ENCODE peak calls at places on chromosomes 4 and X, in six cellular contexts. I is K562, O is HepG2, V is HCT116, J is H1, Q is GM12878. W is an unnamed sample.

GRCh38 chr4:74996996-74997395 is 64.1 kb downstream of the PARM1 start:
- DNase-seq in I (no peak), O (no peak), V (no peak), J (no peak), Q (no peak), W (no peak)

GRCh38 chrX:47232197-47232802 is 509 bp upstream of the USP11 start:
- DNase-seq in I (no peak), O (no peak), V (no peak), J (no peak), Q (no peak), W (no peak)

GRCh38 chrX:106874075-106874474 is 29.1 kb downstream of the RIPPLY1 start:
- DNase-seq in I (peak), O (peak), V (no peak), J (no peak), Q (no peak), W (no peak)

GRCh38 chr4:101304916-101305315 is 42.4 kb downstream of the PPP3CA start:
- DNase-seq in I (no peak), O (peak), V (no peak), J (no peak), Q (no peak), W (no peak)

GRCh38 chr4:180832086-180832485 is 1411.1 kb upstream of the TENM3 start:
- DNase-seq in I (no peak), O (no peak), V (no peak), J (no peak), Q (no peak), W (no peak)

GRCh38 chrX:34880656-34881055 is 61.9 kb upstream of the FAM47B start:
- DNase-seq in I (no peak), O (no peak), V (no peak), J (no peak), Q (no peak), W (no peak)

GRCh38 chr4:89296871-89297270 is 10.7 kb downstream of the GPRIN3 start:
- DNase-seq in I (no peak), O (no peak), V (no peak), J (no peak), Q (no peak), W (no peak)

GRCh38 chrX:79369871-79370270 is 2.7 kb upstream of the ITM2A start:
- DNase-seq in I (no peak), O (no peak), V (no peak), J (no peak), Q (no peak), W (no peak)

GRCh38 chrX:128458888-128459287 is 406.7 kb upstream of the ACTRT1 start:
- DNase-seq in I (no peak), O (no peak), V (no peak), J (no peak), Q (no peak), W (no peak)

GRCh38 chr4:181711387-181711786 is 531.8 kb upstream of the TENM3 start:
- DNase-seq in I (no peak), O (no peak), V (no peak), J (no peak), Q (no peak), W (no peak)

GRCh38 chrX:154370300-154370881 is 4.0 kb downstream of the FLNA start:
- DNase-seq in I (peak), O (no peak), V (no peak), J (no peak), Q (no peak), W (no peak)

GRCh38 chr4:41734366-41734765 is 14.2 kb downstream of the PHOX2B start:
- DNase-seq in I (no peak), O (no peak), V (no peak), J (no peak), Q (no peak), W (no peak)

GRCh38 chr4:23237771-23238170 is 545.0 kb downstream of the GBA3 start:
- DNase-seq in I (no peak), O (no peak), V (no peak), J (no peak), Q (no peak), W (no peak)

GRCh38 chrX:153984351-153985178 is 12.0 kb downstream of the TMEM187 start:
- DNase-seq in I (no peak), O (no peak), V (no peak), J (no peak), Q (no peak), W (no peak)

GRCh38 chrX:8748855-8749254 is 16.9 kb upstream of the ANOS1 start:
- DNase-seq in I (peak), O (no peak), V (no peak), J (no peak), Q (no peak), W (no peak)

GRCh38 chr4:8188085-8188484 is 11.0 kb upstream of the SH3TC1 start:
- DNase-seq in I (no peak), O (no peak), V (no peak), J (no peak), Q (no peak), W (no peak)

GRCh38 chr4:16032871-16033505 is 50.8 kb downstream of the PROM1 start:
- DNase-seq in I (no peak), O (no peak), V (no peak), J (no peak), Q (no peak), W (no peak)

GRCh38 chrX:13691845-13692334 is 3.0 kb downstream of the RAB9A start:
- DNase-seq in I (peak), O (peak), V (no peak), J (no peak), Q (no peak), W (no peak)

GRCh38 chrX:13688384-13688771 is 550 bp upstream of the RAB9A start:
- DNase-seq in I (peak), O (no peak), V (no peak), J (no peak), Q (no peak), W (no peak)

GRCh38 chrX:13688772-13689518 is at the start of gene RAB9A:
- DNase-seq in I (peak), O (peak), V (peak), J (peak), Q (no peak), W (peak)

GRCh38 chrX:13690836-13691235 is 1.9 kb downstream of the RAB9A start:
- DNase-seq in I (no peak), O (no peak), V (no peak), J (no peak), Q (no peak), W (no peak)

GRCh38 chrX:13689519-13690211 is 737 bp downstream of the RAB9A start:
- DNase-seq in I (no peak), O (no peak), V (no peak), J (no peak), Q (no peak), W (no peak)
- TF ChIP-seq ZNF274 in I (no peak), O (no peak), V (no peak), J (no peak), Q (no peak), W (no peak)

GRCh38 chr4:59570850-59571476 is 1629.2 kb upstream of the ADGRL3 start:
- DNase-seq in I (no peak), O (no peak), V (no peak), J (no peak), Q (peak), W (no peak)

DNA sequence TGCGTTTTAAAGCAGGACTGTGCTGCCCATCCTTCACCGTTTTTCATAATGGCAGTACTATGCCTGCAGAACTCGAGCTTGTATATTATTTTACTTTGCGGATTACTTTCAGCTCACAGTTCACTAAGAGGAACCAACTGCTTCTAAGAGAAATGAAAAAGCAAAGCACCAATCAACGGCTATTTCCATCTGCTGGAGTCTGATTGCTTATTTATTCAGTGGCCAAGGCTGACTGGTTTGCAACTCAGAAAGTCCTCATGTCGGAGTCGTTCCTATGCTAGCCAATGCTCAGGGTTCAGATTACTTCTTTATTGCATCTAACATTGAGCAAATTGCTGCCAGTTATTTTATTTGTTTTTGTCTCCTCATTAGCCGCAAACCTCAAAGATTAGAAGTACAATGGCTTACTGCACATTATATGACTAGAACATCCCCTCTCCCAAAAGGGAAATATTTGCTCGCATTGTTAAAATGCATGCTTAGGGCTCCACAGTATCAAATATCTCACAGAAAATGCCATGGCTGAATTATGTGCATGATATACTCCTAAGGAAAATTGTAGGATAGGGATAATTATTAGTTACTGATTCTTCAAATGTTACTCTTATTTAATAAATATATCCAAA is 1628.2 kb upstream of the ADGRL3 start:
- DNase-seq in I (no peak), O (no peak), V (no peak), J (no peak), Q (no peak), W (no peak)
- TF ChIP-seq YY1 in I (no peak), O (no peak), V (no peak), J (no peak), Q (no peak), W (no peak)

DNA sequence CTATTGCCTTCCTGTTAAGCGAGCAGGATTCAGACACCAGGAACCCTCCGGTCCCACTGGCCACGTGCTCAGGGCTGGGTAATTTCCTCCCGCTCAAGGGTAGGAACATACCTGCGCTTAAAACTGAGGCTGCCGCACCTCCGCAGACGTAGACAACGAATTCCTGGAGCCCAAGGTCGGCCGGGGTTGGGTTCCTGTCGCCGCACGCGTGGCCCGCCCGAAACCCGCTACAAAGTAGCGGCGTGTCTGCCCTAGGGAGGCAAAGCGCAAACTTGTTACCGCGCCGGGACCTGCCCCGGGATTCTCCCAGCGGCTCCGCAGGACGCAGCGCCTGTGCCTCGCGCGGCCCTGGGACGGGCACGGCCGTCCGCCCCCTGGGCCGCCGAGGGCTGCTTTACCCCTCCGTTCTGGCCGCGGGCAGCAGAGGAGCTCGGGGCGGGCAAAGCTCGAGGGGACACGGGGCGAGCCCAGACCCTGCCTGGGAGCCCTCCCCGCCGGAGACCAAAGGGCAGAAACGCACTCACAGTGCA is 341 bp downstream of the ERVMER34-1 start:
- DNase-seq in I (no peak), O (no peak), V (peak), J (peak), Q (no peak), W (no peak)
- TF ChIP-seq ZNF274 in I (no peak), O (no peak), V (no peak), J (no peak), Q (no peak), W (no peak)

GRCh38 chrX:87468941-87469340 is 48.7 kb upstream of the KLHL4 start:
- DNase-seq in I (no peak), O (no peak), V (no peak), J (no peak), Q (no peak), W (no peak)
- TF ChIP-seq YY1 in I (no peak), O (no peak), V (no peak), J (no peak), Q (no peak), W (no peak)

GRCh38 chr4:88041626-88042025 is 34.2 kb downstream of the PKD2 start:
- DNase-seq in I (no peak), O (peak), V (no peak), J (no peak), Q (no peak), W (no peak)

GRCh38 chr4:88037936-88038335 is 30.5 kb downstream of the PKD2 start:
- DNase-seq in I (no peak), O (no peak), V (no peak), J (no peak), Q (no peak), W (no peak)

GRCh38 chr4:88043001-88043400 is 35.6 kb downstream of the PKD2 start:
- DNase-seq in I (no peak), O (no peak), V (no peak), J (no peak), Q (no peak), W (no peak)

GRCh38 chr4:88043586-88044340 is 36.3 kb downstream of the PKD2 start:
- DNase-seq in I (no peak), O (no peak), V (no peak), J (no peak), Q (no peak), W (no peak)

DNA sequence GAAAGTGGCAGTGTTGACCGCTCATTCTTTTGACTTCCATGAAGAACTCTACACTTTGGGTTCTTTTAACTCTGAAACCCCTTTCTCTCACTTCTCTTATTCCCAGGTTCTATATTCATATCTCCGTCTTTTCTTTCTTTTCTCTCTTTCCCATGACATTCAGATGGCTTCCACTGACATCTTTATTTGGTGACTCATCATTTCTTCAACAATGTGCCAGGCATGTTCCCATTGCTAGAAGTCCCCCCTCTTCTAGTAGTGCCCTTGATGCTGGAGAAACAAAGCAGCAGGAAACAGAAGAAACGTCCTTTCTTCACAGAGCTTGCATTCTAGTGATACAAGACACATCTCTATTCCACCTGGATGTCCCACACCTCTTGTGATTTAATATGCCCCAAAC is 33.3 kb downstream of the PKD2 start:
- DNase-seq in I (no peak), O (no peak), V (no peak), J (no peak), Q (no peak), W (no peak)
- TF ChIP-seq ZNF274 in I (no peak), O (no peak), V (no peak), J (no peak), Q (no peak), W (no peak)

GRCh38 chr4:108116423-108117168 is 52.1 kb downstream of the LEF1 start:
- DNase-seq in I (no peak), O (no peak), V (no peak), J (no peak), Q (no peak), W (no peak)
- TF ChIP-seq YY1 in I (no peak), O (no peak), V (no peak), J (no peak), Q (no peak), W (no peak)

GRCh38 chr4:688695-689497 is at the start of gene SLC49A3:
- DNase-seq in I (no peak), O (no peak), V (no peak), J (peak), Q (no peak), W (no peak)
- TF ChIP-seq ZNF274 in I (no peak), O (no peak), V (no peak), J (no peak), Q (no peak), W (no peak)